ENCODE peak calls at places on chromosomes 13 and 19, in five cellular contexts. K, X, G, F and Y are unnamed samples.
A peak's percentile ranks its signal among the peaks of the same experiment; 100 is the strongest.

GRCh38 chr13:37816276-37816675 is 53.3 kb downstream of the TRPC4 start:
- DNase-seq in G (no peak), X (no peak), K (no peak), F (no peak), Y (no peak)

GRCh38 chr19:11111117-11111770 is 22.0 kb downstream of the LDLR start:
- DNase-seq in X (no peak), K (no peak), G (no peak), F (no peak), Y (no peak)

GRCh38 chr13:22081430-22081829 is 410.6 kb downstream of the FGF9 start:
- DNase-seq in X (no peak), K (no peak), F (no peak), G (no peak), Y (no peak)

GRCh38 chr13:31485651-31486051 is 253.7 kb upstream of the RXFP2 start:
- DNase-seq in X (no peak), G (peak; percentile 77), F (no peak), K (no peak), Y (no peak)

GRCh38 chr13:36875955-36876354 is 44.1 kb downstream of the SMAD9 start:
- DNase-seq in G (no peak), X (no peak), K (no peak), F (no peak), Y (no peak)

GRCh38 chr19:35468637-35469036 is 20.6 kb downstream of the FFAR2 start:
- DNase-seq in K (peak; percentile 33), F (no peak), G (peak; percentile 27), X (no peak), Y (peak; percentile 70)

GRCh38 chr13:110841846-110842245 is 73.0 kb downstream of the ANKRD10 start:
- DNase-seq in G (peak; percentile 94), K (no peak), X (no peak), F (no peak), Y (no peak)

GRCh38 chr13:48400820-48401219 is 12.1 kb downstream of the LPAR6 start:
- DNase-seq in F (no peak), K (peak; percentile 59), X (no peak), G (peak; percentile 83), Y (no peak)

GRCh38 chr19:51325161-51325979 is 13.9 kb downstream of the IGLON5 start:
- DNase-seq in G (no peak), K (no peak), X (no peak), F (no peak), Y (no peak)

GRCh38 chr19:2352121-2352520 is 7.9 kb upstream of the TMPRSS9 start:
- DNase-seq in X (no peak), F (no peak), K (no peak), G (no peak), Y (no peak)

GRCh38 chr13:23289917-23290357 is 109.2 kb downstream of the SGCG start:
- DNase-seq in F (no peak), X (no peak), K (no peak), G (no peak), Y (no peak)

GRCh38 chr13:113636266-113636963 is 21.6 kb downstream of the ATP4B start:
- DNase-seq in G (no peak), F (no peak), X (no peak), K (no peak), Y (no peak)

GRCh38 chr13:113840541-113841354 is 23.1 kb downstream of the GAS6 start:
- DNase-seq in G (no peak), X (no peak), F (no peak), K (no peak), Y (no peak)

GRCh38 chr19:58460039-58460438 is 6.8 kb upstream of the ZNF324 start:
- DNase-seq in F (no peak), X (no peak), G (peak; percentile 8), K (no peak), Y (no peak)

GRCh38 chr19:16296713-16297112 is 27.9 kb upstream of the KLF2 start:
- DNase-seq in X (no peak), F (no peak), G (no peak), K (no peak), Y (no peak)

GRCh38 chr13:94656766-94657165 is 55.1 kb downstream of the GPR180 start:
- DNase-seq in F (no peak), G (peak; percentile 83), K (peak; percentile 98), X (no peak), Y (no peak)

GRCh38 chr13:113845055-113845454 is 18.8 kb downstream of the GAS6 start:
- DNase-seq in F (no peak), K (no peak), G (no peak), X (no peak), Y (no peak)

GRCh38 chr19:18185538-18185937 is 7.5 kb upstream of the MPV17L2 start:
- DNase-seq in K (no peak), G (no peak), X (no peak), F (no peak), Y (peak; percentile 55)

GRCh38 chr13:51148952-51149573 is 38.0 kb upstream of the C13orf42 start:
- DNase-seq in K (peak; percentile 54), G (peak; percentile 41), X (peak; percentile 51), F (peak; percentile 66), Y (peak; percentile 86)

GRCh38 chr13:46340631-46341111 is 46.4 kb downstream of the RUBCNL start:
- DNase-seq in X (no peak), K (no peak), F (no peak), G (peak; percentile 35), Y (no peak)

GRCh38 chr19:10109528-10109927 is 2.0 kb upstream of the P2RY11 start:
- DNase-seq in F (no peak), X (no peak), K (no peak), G (no peak), Y (no peak)

GRCh38 chr13:40026174-40026585 is 370.7 kb downstream of the COG6 start:
- DNase-seq in K (no peak), G (no peak), F (no peak), X (no peak), Y (no peak)

GRCh38 chr19:39829702-39830275 is 4.2 kb downstream of the DYRK1B start:
- DNase-seq in G (no peak), F (no peak), X (no peak), K (peak; percentile 18), Y (no peak)

GRCh38 chr13:99796175-99796819 is 175.3 kb downstream of the ZIC5 start:
- DNase-seq in X (peak; percentile 80), K (peak; percentile 36), G (peak; percentile 58), F (no peak), Y (peak; percentile 62)

GRCh38 chr13:66992183-66992582 is 238.0 kb downstream of the PCDH9 start:
- DNase-seq in X (no peak), F (no peak), G (no peak), K (no peak), Y (no peak)

GRCh38 chr19:34232566-34233481 is 21.5 kb upstream of the GARRE1 start:
- DNase-seq in F (no peak), K (peak; percentile 95), X (no peak), G (peak; percentile 23), Y (no peak)

GRCh38 chr13:35531551-35531950 is 55.1 kb upstream of the MAB21L1 start:
- DNase-seq in X (no peak), G (no peak), K (no peak), F (no peak), Y (no peak)

GRCh38 chr13:109330941-109331340 is 455.4 kb downstream of the IRS2 start:
- DNase-seq in G (peak; percentile 85), F (no peak), X (no peak), K (peak; percentile 35), Y (no peak)

GRCh38 chr19:44050740-44051653 is 839 bp upstream of the ZNF223 start:
- DNase-seq in X (no peak), G (no peak), F (no peak), K (peak; percentile 17), Y (peak; percentile 37)

GRCh38 chr13:113788413-113789135 is 29.5 kb downstream of the TMEM255B start:
- DNase-seq in K (no peak), G (no peak), F (no peak), X (no peak), Y (no peak)

GRCh38 chr19:49118565-49119410 is at the start of gene C19orf73:
- DNase-seq in G (peak; percentile 96), X (peak; percentile 91), F (no peak), K (peak; percentile 95), Y (peak; percentile 90)
- H4K8ac ChIP-seq in G (peak within 1 kb of the TSS; percentile 92), X (no peak within 1 kb of the TSS), F (peak within 1 kb of the TSS; percentile 94), K (peak within 1 kb of the TSS; percentile 85), Y (no peak within 1 kb of the TSS)

GRCh38 chr19:13986348-13986904 is 19.7 kb downstream of the RFX1 start:
- DNase-seq in K (peak; percentile 77), X (no peak), F (peak; percentile 68), G (peak; percentile 48), Y (peak; percentile 93)
- H2BK120ac ChIP-seq in K (peak overlapping the region; percentile 80), X (peak overlapping the region; percentile 16), F (peak overlapping the region; percentile 62), G (peak overlapping the region; percentile 7), Y (no peak overlapping the region)

GRCh38 chr19:24040621-24041020 is 46.4 kb upstream of the ZNF254 start:
- DNase-seq in X (no peak), G (no peak), K (peak; percentile 53), F (no peak), Y (no peak)
- H2BK12ac ChIP-seq in X (no peak overlapping the region), G (no peak overlapping the region), K (no peak overlapping the region), F (no peak overlapping the region), Y (no peak overlapping the region)

DNA sequence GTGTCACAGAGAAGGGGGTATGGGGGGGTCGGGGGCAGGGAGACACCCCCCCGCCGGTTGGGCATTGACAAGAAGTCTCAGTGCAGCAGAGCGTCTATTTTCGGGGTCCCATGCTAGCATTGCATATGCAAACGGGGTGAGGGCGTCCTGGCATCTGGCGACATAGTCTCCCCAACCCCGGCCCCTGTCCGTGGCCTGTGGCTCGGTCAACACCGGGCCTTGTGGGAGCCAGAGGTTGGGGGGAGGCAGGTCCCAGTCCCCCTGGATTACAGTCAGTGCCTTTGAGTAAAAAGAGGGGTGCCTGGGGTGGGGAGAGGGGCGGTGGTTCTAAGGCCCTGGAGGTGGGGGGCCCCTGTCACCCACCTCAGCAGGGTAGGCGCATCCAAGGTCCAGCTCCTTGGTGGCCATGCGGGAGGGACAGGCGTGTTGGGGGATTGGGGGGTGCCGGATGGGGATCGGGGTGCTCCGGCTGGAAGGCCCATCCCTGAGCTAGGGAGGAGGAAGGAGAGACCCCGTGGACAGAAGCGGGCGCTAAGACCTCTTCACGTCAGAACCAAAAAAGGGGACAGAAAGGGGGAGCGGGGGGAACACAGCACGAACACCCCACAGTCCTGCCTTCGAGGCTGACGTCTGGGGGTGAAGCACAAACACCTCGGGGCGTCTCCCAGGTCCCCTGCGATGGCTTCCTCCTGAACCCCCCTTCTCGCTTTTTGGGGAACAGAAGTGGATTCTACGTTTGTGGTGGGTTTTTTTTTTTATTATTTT is 20.9 kb downstream of the ZBTB7A start:
- DNase-seq in K (no peak), X (no peak), F (no peak), G (no peak), Y (no peak)
- H4K8ac ChIP-seq in K (no peak overlapping the region), X (no peak overlapping the region), F (no peak overlapping the region), G (no peak overlapping the region), Y (no peak overlapping the region)

DNA sequence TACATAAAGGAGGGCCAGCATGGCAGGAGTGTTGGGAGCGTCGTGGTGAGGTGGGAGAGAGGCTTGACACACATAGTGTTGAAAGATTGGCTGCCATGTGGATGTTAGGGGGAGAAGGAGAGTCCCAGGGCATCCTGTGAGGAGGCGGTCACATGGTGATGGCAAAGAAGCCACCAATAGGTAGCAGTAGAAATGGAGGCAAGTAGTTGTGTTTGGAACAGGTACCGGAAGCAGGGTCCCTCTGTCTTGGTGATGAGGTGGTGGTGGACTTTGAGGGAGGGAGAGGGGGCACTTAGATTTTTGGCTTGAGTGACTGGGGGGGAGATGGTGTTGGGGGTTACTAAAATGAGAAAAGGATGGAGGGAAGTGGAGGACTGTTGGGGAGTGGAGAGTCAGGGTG is 193.2 kb upstream of the RNF113B start:
- DNase-seq in X (no peak), F (no peak), K (no peak), G (no peak), Y (no peak)
- H2BK120ac ChIP-seq in X (no peak overlapping the region), F (no peak overlapping the region), K (peak overlapping the region; percentile 57), G (no peak overlapping the region), Y (no peak overlapping the region)